ENCODE peak calls at places on chromosomes 7 and 10, in five cellular contexts. U is IMR-90, X is neuronal stem cell, Z is trophoblast cell, O is H1. F is an unnamed sample.
A peak's percentile ranks its signal among the peaks of the same experiment; 100 is the strongest.

GRCh38 chr7:33743594-33743993 is 161.7 kb upstream of the BMPER start:
- DNase-seq in U (peak; percentile 98), X (no peak), Z (peak; percentile 18), O (no peak), F (peak; percentile 85)

GRCh38 chr10:21885940-21886339 is 117.6 kb downstream of the DNAJC1 start:
- DNase-seq in U (no peak), X (no peak), Z (no peak), O (no peak), F (no peak)

GRCh38 chr10:98062424-98062823 is 32.0 kb upstream of the CRTAC1 start:
- DNase-seq in U (no peak), X (no peak), Z (no peak), O (no peak), F (no peak)

GRCh38 chr7:31724696-31725095 is 37.7 kb downstream of the PPP1R17 start:
- DNase-seq in U (no peak), X (no peak), Z (no peak), O (no peak), F (no peak)

GRCh38 chr10:12348870-12349627 is at the start of gene CAMK1D:
- DNase-seq in U (peak; percentile 66), X (peak; percentile 69), Z (peak; percentile 16), O (peak; percentile 56), F (peak; percentile 76)

GRCh38 chr7:13538669-13539068 is 450.8 kb downstream of the ETV1 start:
- DNase-seq in U (peak; percentile 20), X (no peak), Z (no peak), O (no peak), F (no peak)

GRCh38 chr10:129768437-129769355 is 195.4 kb downstream of the EBF3 start:
- DNase-seq in U (no peak), X (peak; percentile 11), Z (no peak), O (peak; percentile 51), F (no peak)

GRCh38 chr10:124339951-124340760 is 78.6 kb downstream of the OAT start:
- DNase-seq in U (peak; percentile 64), X (no peak), Z (peak; percentile 91), O (no peak), F (peak; percentile 99)

GRCh38 chr10:6674282-6674681 is 94.2 kb upstream of the PRKCQ start:
- DNase-seq in U (no peak), X (no peak), Z (no peak), O (no peak), F (no peak)

GRCh38 chr10:128042131-128042610 is 84.1 kb downstream of the MKI67 start:
- DNase-seq in U (no peak), X (no peak), Z (no peak), O (no peak), F (no peak)

GRCh38 chr10:71737356-71738172 is 18.0 kb upstream of the C10orf105 start:
- DNase-seq in U (no peak), X (no peak), Z (no peak), O (no peak), F (no peak)

GRCh38 chr7:29224726-29225125 is 30.2 kb downstream of the CHN2 start:
- DNase-seq in U (no peak), X (no peak), Z (no peak), O (no peak), F (no peak)
- H3K4me3 ChIP-seq in U (no peak overlapping the region), X (no peak overlapping the region), Z (no peak overlapping the region), O (no peak overlapping the region), F (no peak overlapping the region)

DNA sequence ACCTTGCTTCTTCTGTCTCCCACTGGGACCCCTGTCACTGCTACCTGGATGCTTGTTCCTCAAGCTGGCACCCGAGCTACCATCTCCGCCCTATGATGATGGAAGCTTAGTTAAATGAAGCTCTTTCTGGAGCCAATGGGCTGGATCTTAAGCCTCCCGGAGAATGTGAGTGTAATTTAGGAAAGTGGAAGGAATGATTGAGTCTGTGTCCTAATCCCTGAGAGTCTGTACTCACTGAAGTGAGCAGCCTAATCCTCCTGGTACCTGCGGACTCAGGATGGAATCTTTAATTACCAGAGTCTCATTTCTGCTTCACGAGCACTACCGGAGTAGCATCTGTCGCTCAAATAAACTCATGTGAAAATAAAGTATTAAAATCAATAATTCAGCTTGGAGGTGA is 255.5 kb downstream of the WDR37 start:
- DNase-seq in U (no peak), X (no peak), Z (no peak), O (no peak), F (no peak)
- H4K91ac ChIP-seq in U (no peak overlapping the region), X (no peak overlapping the region), Z (no peak overlapping the region), O (peak overlapping the region; percentile 88), F (no peak overlapping the region)

DNA sequence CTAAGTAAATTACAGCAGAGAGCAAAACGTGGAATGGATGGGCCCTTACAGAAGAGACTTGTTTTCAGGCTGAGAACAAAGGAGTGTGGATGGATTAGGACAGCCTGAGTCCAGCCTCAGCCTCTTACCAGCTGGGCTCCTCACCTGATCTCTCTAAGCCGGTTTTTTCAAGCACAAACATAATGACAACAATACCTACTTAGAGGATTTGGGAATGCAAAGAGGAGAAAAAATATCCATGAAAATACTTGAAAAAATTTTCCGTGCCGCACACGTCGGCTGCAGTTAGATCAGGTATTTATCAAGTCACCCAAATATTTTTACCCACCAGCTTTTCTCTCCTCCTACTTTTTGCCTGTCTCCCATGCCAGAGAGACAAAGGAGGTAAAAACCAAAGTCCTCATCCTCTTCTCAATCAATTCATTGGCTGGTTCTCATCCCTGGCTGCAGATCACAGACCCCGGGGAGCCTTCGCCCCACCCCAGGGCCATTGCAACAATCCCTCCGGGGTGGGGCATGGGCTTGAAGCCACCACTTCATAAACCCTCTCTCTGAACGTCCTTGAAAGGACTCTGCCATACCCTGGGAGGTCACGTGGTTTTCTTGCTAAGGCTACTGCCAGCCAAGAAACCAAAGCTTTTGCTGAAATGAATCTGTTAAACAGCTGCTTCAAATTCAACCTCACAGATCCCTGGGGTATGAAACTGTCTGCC is 29.7 kb upstream of the GTF2I start:
- DNase-seq in U (peak; percentile 27), X (peak; percentile 54), Z (no peak), O (no peak), F (no peak)
- H4K8ac ChIP-seq in U (peak overlapping the region; percentile 39), X (no peak overlapping the region), Z (no peak overlapping the region), O (peak overlapping the region; percentile 96), F (peak overlapping the region; percentile 28)

GRCh38 chr7:94650137-94650536 is 5.8 kb downstream of the SGCE start:
- DNase-seq in U (no peak), X (no peak), Z (no peak), O (no peak), F (no peak)

GRCh38 chr7:94650652-94651051 is 5.3 kb downstream of the SGCE start:
- DNase-seq in U (no peak), X (no peak), Z (no peak), O (no peak), F (no peak)

GRCh38 chr7:94647295-94647694 is 8.6 kb downstream of the SGCE start:
- DNase-seq in U (no peak), X (no peak), Z (no peak), O (no peak), F (no peak)

GRCh38 chr7:94648731-94649130 is 7.2 kb downstream of the SGCE start:
- DNase-seq in U (no peak), X (no peak), Z (peak; percentile 13), O (no peak), F (no peak)

GRCh38 chr7:94649313-94649924 is 6.5 kb downstream of the SGCE start:
- DNase-seq in U (peak; percentile 2), X (no peak), Z (no peak), O (no peak), F (peak; percentile 26)
- H3K4me3 ChIP-seq in U (no peak overlapping the region), X (no peak overlapping the region), Z (no peak overlapping the region), O (no peak overlapping the region), F (peak overlapping the region; percentile 70)

GRCh38 chr10:131096031-131096430 is 215.5 kb downstream of the TCERG1L start:
- DNase-seq in U (no peak), X (no peak), Z (no peak), O (no peak), F (no peak)

GRCh38 chr10:131093795-131094366 is 217.6 kb downstream of the TCERG1L start:
- DNase-seq in U (no peak), X (no peak), Z (no peak), O (no peak), F (no peak)

GRCh38 chr10:131093346-131093745 is 218.2 kb downstream of the TCERG1L start:
- DNase-seq in U (no peak), X (no peak), Z (no peak), O (no peak), F (no peak)

GRCh38 chr10:131094406-131095108 is 217.0 kb downstream of the TCERG1L start:
- DNase-seq in U (no peak), X (no peak), Z (peak; percentile 88), O (no peak), F (no peak)

DNA sequence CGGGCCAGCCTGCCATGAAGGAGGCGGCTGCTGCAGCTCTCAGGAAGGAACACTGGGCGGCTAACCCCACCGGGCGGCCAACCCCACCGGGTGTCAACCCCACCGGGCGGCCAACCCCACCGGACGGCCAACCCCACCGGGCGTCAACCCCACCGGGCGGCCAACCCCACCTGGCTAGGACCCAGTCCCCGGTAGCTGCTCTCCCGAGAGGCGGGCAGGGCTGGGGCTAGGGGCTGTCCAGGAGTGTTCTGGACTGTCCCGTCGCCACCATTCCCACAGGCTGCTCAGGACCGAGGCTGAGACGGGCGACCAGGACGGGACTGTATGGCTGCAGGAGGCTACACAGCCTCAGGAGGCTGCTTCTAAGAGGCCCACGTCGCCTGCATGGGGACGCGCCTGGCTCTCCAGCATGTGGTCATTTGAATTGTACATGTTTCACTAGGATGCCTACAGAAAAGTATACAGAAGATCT is 216.4 kb downstream of the TCERG1L start:
- DNase-seq in U (no peak), X (no peak), Z (peak; percentile 38), O (no peak), F (no peak)
- H4K91ac ChIP-seq in U (no peak overlapping the region), X (no peak overlapping the region), Z (peak overlapping the region; percentile 100), O (peak overlapping the region; percentile 89), F (no peak overlapping the region)

DNA sequence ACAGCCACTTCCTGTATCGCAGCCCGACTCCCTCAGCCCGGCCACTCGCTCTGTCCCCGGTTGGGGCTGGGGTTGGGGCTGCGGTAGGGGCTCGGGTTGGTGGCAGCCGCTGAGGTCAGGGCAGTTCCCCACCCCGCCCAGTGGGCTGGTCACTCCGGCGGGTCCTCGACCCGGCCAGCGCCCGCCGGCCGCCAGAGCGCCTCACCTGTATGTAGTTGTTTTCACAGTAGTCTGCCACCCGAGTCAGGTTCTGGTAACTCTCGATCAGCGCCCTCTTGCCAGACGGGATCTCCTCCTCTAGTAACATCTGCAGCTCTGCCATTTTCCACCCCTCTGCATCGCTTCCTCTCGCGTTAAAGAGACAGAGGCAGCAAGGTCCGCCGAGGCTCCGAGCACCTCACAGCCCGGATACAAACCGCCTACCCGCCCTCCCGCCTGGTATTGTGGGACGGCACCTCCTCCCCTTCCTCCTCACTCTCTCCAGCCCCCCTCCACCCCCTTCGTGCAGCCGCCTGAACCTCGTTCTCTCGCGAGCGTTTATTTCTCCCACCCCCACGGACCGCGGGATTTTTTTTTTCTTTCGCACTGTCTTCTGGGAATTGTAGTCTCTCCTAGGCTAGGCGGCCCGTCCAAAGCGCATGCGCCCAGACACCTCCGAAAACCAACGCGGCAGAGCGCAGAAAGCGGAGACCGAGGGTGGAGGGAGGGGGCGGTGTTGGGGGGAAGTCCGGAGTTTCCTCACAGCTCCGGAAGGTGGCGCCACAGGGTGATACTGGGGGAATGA is at the start of gene ABI1:
- DNase-seq in U (peak; percentile 98), X (peak; percentile 100), Z (peak; percentile 100), O (peak; percentile 97), F (peak; percentile 99)
- H4K8ac ChIP-seq in U (peak within 1 kb of the TSS; percentile 68), X (no peak within 1 kb of the TSS), Z (peak within 1 kb of the TSS; percentile 74), O (peak within 1 kb of the TSS; percentile 98), F (peak within 1 kb of the TSS; percentile 84)

F was measured in mesenchymal stem cell.